ENCODE peak calls at places on chromosomes 3 and 15, in eight cellular contexts. One of them, this sample, is unnamed.

GRCh38 chr15:80456517-80457497 is 52.6 kb downstream of the ARNT2 start:
- DNase-seq in GM04503: no peak
- DNase-seq in H54: no peak
- DNase-seq in head of caudate nucleus: no peak
- DNase-seq in stimulated activated naive CD4-positive, alpha-beta T cell: no peak
- DNase-seq in stimulated activated CD8-positive, alpha-beta memory T cell treated with anti-CD3 and anti-CD28 coated beads, Interleukin-15, amount 100 ng/mL, for 1 hour: no peak
- DNase-seq in activated naive CD8-positive, alpha-beta T cell treated with anti-CD3 and anti-CD28 coated beads, Interleukin-2, amount 10 ng/mL, durations not matched to agents 7 days and 5 days: no peak
- DNase-seq in HTR-8/SVneo: no peak
- DNase-seq in this sample: no peak

GRCh38 chr3:10380906-10381795 is 60.2 kb upstream of the SEC13 start:
- DNase-seq in HTR-8/SVneo: no peak
- DNase-seq in activated naive CD8-positive, alpha-beta T cell treated with anti-CD3 and anti-CD28 coated beads, Interleukin-2, amount 10 ng/mL, durations not matched to agents 7 days and 5 days: no peak
- DNase-seq in head of caudate nucleus: no peak
- DNase-seq in GM04503: peak
- DNase-seq in stimulated activated naive CD4-positive, alpha-beta T cell: no peak
- DNase-seq in H54: no peak
- DNase-seq in stimulated activated CD8-positive, alpha-beta memory T cell treated with anti-CD3 and anti-CD28 coated beads, Interleukin-15, amount 100 ng/mL, for 1 hour: no peak
- DNase-seq in this sample: no peak

GRCh38 chr3:18234717-18235335 is 190.3 kb downstream of the SATB1 start:
- DNase-seq in GM04503: no peak
- DNase-seq in stimulated activated naive CD4-positive, alpha-beta T cell: no peak
- DNase-seq in H54: no peak
- DNase-seq in stimulated activated CD8-positive, alpha-beta memory T cell treated with anti-CD3 and anti-CD28 coated beads, Interleukin-15, amount 100 ng/mL, for 1 hour: no peak
- DNase-seq in HTR-8/SVneo: no peak
- DNase-seq in head of caudate nucleus: no peak
- DNase-seq in activated naive CD8-positive, alpha-beta T cell treated with anti-CD3 and anti-CD28 coated beads, Interleukin-2, amount 10 ng/mL, durations not matched to agents 7 days and 5 days: no peak
- DNase-seq in this sample: no peak

GRCh38 chr15:37480482-37480881 is 380.1 kb upstream of the MEIS2 start:
- DNase-seq in stimulated activated naive CD4-positive, alpha-beta T cell: no peak
- DNase-seq in HTR-8/SVneo: no peak
- DNase-seq in stimulated activated CD8-positive, alpha-beta memory T cell treated with anti-CD3 and anti-CD28 coated beads, Interleukin-15, amount 100 ng/mL, for 1 hour: no peak
- DNase-seq in GM04503: no peak
- DNase-seq in head of caudate nucleus: no peak
- DNase-seq in activated naive CD8-positive, alpha-beta T cell treated with anti-CD3 and anti-CD28 coated beads, Interleukin-2, amount 10 ng/mL, durations not matched to agents 7 days and 5 days: no peak
- DNase-seq in H54: no peak
- DNase-seq in this sample: no peak

GRCh38 chr3:149061776-149062175 is 24.6 kb downstream of the HLTF start:
- DNase-seq in H54: no peak
- DNase-seq in stimulated activated CD8-positive, alpha-beta memory T cell treated with anti-CD3 and anti-CD28 coated beads, Interleukin-15, amount 100 ng/mL, for 1 hour: no peak
- DNase-seq in GM04503: no peak
- DNase-seq in HTR-8/SVneo: no peak
- DNase-seq in activated naive CD8-positive, alpha-beta T cell treated with anti-CD3 and anti-CD28 coated beads, Interleukin-2, amount 10 ng/mL, durations not matched to agents 7 days and 5 days: no peak
- DNase-seq in head of caudate nucleus: no peak
- DNase-seq in stimulated activated naive CD4-positive, alpha-beta T cell: no peak
- DNase-seq in this sample: no peak

GRCh38 chr15:77525907-77526581 is 105.4 kb downstream of the HMG20A start:
- DNase-seq in stimulated activated naive CD4-positive, alpha-beta T cell: no peak
- DNase-seq in GM04503: no peak
- DNase-seq in activated naive CD8-positive, alpha-beta T cell treated with anti-CD3 and anti-CD28 coated beads, Interleukin-2, amount 10 ng/mL, durations not matched to agents 7 days and 5 days: peak
- DNase-seq in head of caudate nucleus: no peak
- DNase-seq in stimulated activated CD8-positive, alpha-beta memory T cell treated with anti-CD3 and anti-CD28 coated beads, Interleukin-15, amount 100 ng/mL, for 1 hour: no peak
- DNase-seq in HTR-8/SVneo: no peak
- DNase-seq in H54: no peak
- DNase-seq in this sample: no peak

GRCh38 chr3:114464548-114464947 is 170.7 kb downstream of the TIGIT start:
- DNase-seq in HTR-8/SVneo: no peak
- DNase-seq in GM04503: no peak
- DNase-seq in head of caudate nucleus: no peak
- DNase-seq in activated naive CD8-positive, alpha-beta T cell treated with anti-CD3 and anti-CD28 coated beads, Interleukin-2, amount 10 ng/mL, durations not matched to agents 7 days and 5 days: no peak
- DNase-seq in stimulated activated naive CD4-positive, alpha-beta T cell: no peak
- DNase-seq in stimulated activated CD8-positive, alpha-beta memory T cell treated with anti-CD3 and anti-CD28 coated beads, Interleukin-15, amount 100 ng/mL, for 1 hour: no peak
- DNase-seq in H54: no peak
- DNase-seq in this sample: no peak

GRCh38 chr3:141104151-141104741 is 53.1 kb downstream of the SPSB4 start:
- DNase-seq in head of caudate nucleus: no peak
- DNase-seq in stimulated activated naive CD4-positive, alpha-beta T cell: no peak
- DNase-seq in stimulated activated CD8-positive, alpha-beta memory T cell treated with anti-CD3 and anti-CD28 coated beads, Interleukin-15, amount 100 ng/mL, for 1 hour: no peak
- DNase-seq in HTR-8/SVneo: no peak
- DNase-seq in GM04503: no peak
- DNase-seq in activated naive CD8-positive, alpha-beta T cell treated with anti-CD3 and anti-CD28 coated beads, Interleukin-2, amount 10 ng/mL, durations not matched to agents 7 days and 5 days: no peak
- DNase-seq in H54: no peak
- DNase-seq in this sample: no peak

GRCh38 chr3:101229681-101230080 is 90.7 kb downstream of the IMPG2 start:
- DNase-seq in stimulated activated CD8-positive, alpha-beta memory T cell treated with anti-CD3 and anti-CD28 coated beads, Interleukin-15, amount 100 ng/mL, for 1 hour: no peak
- DNase-seq in stimulated activated naive CD4-positive, alpha-beta T cell: no peak
- DNase-seq in head of caudate nucleus: no peak
- DNase-seq in HTR-8/SVneo: peak
- DNase-seq in H54: no peak
- DNase-seq in GM04503: no peak
- DNase-seq in activated naive CD8-positive, alpha-beta T cell treated with anti-CD3 and anti-CD28 coated beads, Interleukin-2, amount 10 ng/mL, durations not matched to agents 7 days and 5 days: no peak
- DNase-seq in this sample: no peak

GRCh38 chr15:45095661-45096060 is 18.3 kb downstream of the DUOX2 start:
- DNase-seq in HTR-8/SVneo: no peak
- DNase-seq in GM04503: no peak
- DNase-seq in head of caudate nucleus: no peak
- DNase-seq in activated naive CD8-positive, alpha-beta T cell treated with anti-CD3 and anti-CD28 coated beads, Interleukin-2, amount 10 ng/mL, durations not matched to agents 7 days and 5 days: no peak
- DNase-seq in stimulated activated CD8-positive, alpha-beta memory T cell treated with anti-CD3 and anti-CD28 coated beads, Interleukin-15, amount 100 ng/mL, for 1 hour: no peak
- DNase-seq in stimulated activated naive CD4-positive, alpha-beta T cell: no peak
- DNase-seq in H54: no peak
- DNase-seq in this sample: no peak

GRCh38 chr15:68935400-68935937 is 5.1 kb downstream of the SPESP1 start:
- DNase-seq in stimulated activated CD8-positive, alpha-beta memory T cell treated with anti-CD3 and anti-CD28 coated beads, Interleukin-15, amount 100 ng/mL, for 1 hour: no peak
- DNase-seq in GM04503: no peak
- DNase-seq in activated naive CD8-positive, alpha-beta T cell treated with anti-CD3 and anti-CD28 coated beads, Interleukin-2, amount 10 ng/mL, durations not matched to agents 7 days and 5 days: no peak
- DNase-seq in HTR-8/SVneo: no peak
- DNase-seq in H54: no peak
- DNase-seq in stimulated activated naive CD4-positive, alpha-beta T cell: no peak
- DNase-seq in head of caudate nucleus: no peak
- DNase-seq in this sample: no peak

GRCh38 chr3:50345586-50345985 is at the start of gene ZMYND10:
- DNase-seq in stimulated activated CD8-positive, alpha-beta memory T cell treated with anti-CD3 and anti-CD28 coated beads, Interleukin-15, amount 100 ng/mL, for 1 hour: no peak
- DNase-seq in GM04503: no peak
- DNase-seq in stimulated activated naive CD4-positive, alpha-beta T cell: peak
- DNase-seq in head of caudate nucleus: peak
- DNase-seq in activated naive CD8-positive, alpha-beta T cell treated with anti-CD3 and anti-CD28 coated beads, Interleukin-2, amount 10 ng/mL, durations not matched to agents 7 days and 5 days: peak
- DNase-seq in HTR-8/SVneo: no peak
- DNase-seq in H54: no peak
- DNase-seq in this sample: no peak

GRCh38 chr15:62940755-62941361 is 101.7 kb upstream of the TPM1 start:
- DNase-seq in activated naive CD8-positive, alpha-beta T cell treated with anti-CD3 and anti-CD28 coated beads, Interleukin-2, amount 10 ng/mL, durations not matched to agents 7 days and 5 days: no peak
- DNase-seq in GM04503: peak
- DNase-seq in head of caudate nucleus: peak
- DNase-seq in HTR-8/SVneo: peak
- DNase-seq in stimulated activated naive CD4-positive, alpha-beta T cell: no peak
- DNase-seq in stimulated activated CD8-positive, alpha-beta memory T cell treated with anti-CD3 and anti-CD28 coated beads, Interleukin-15, amount 100 ng/mL, for 1 hour: no peak
- DNase-seq in H54: peak
- DNase-seq in this sample: peak

GRCh38 chr3:8152826-8153418 is 348.7 kb upstream of the LMCD1 start:
- DNase-seq in activated naive CD8-positive, alpha-beta T cell treated with anti-CD3 and anti-CD28 coated beads, Interleukin-2, amount 10 ng/mL, durations not matched to agents 7 days and 5 days: no peak
- DNase-seq in HTR-8/SVneo: no peak
- DNase-seq in stimulated activated CD8-positive, alpha-beta memory T cell treated with anti-CD3 and anti-CD28 coated beads, Interleukin-15, amount 100 ng/mL, for 1 hour: no peak
- DNase-seq in stimulated activated naive CD4-positive, alpha-beta T cell: no peak
- DNase-seq in GM04503: no peak
- DNase-seq in H54: no peak
- DNase-seq in head of caudate nucleus: no peak
- DNase-seq in this sample: no peak

GRCh38 chr15:57444877-57445513 is 68.7 kb downstream of the CGNL1 start:
- DNase-seq in HTR-8/SVneo: no peak
- DNase-seq in stimulated activated naive CD4-positive, alpha-beta T cell: no peak
- DNase-seq in stimulated activated CD8-positive, alpha-beta memory T cell treated with anti-CD3 and anti-CD28 coated beads, Interleukin-15, amount 100 ng/mL, for 1 hour: no peak
- DNase-seq in H54: no peak
- DNase-seq in head of caudate nucleus: no peak
- DNase-seq in GM04503: peak
- DNase-seq in activated naive CD8-positive, alpha-beta T cell treated with anti-CD3 and anti-CD28 coated beads, Interleukin-2, amount 10 ng/mL, durations not matched to agents 7 days and 5 days: no peak
- DNase-seq in this sample: no peak

GRCh38 chr3:16399473-16399872 is 114.0 kb downstream of the RFTN1 start:
- DNase-seq in stimulated activated naive CD4-positive, alpha-beta T cell: no peak
- DNase-seq in activated naive CD8-positive, alpha-beta T cell treated with anti-CD3 and anti-CD28 coated beads, Interleukin-2, amount 10 ng/mL, durations not matched to agents 7 days and 5 days: no peak
- DNase-seq in HTR-8/SVneo: peak
- DNase-seq in stimulated activated CD8-positive, alpha-beta memory T cell treated with anti-CD3 and anti-CD28 coated beads, Interleukin-15, amount 100 ng/mL, for 1 hour: no peak
- DNase-seq in H54: peak
- DNase-seq in GM04503: peak
- DNase-seq in head of caudate nucleus: no peak
- DNase-seq in this sample: peak

GRCh38 chr3:141241248-141242034 is 9.8 kb downstream of the PXYLP1 start:
- DNase-seq in stimulated activated naive CD4-positive, alpha-beta T cell: no peak
- DNase-seq in stimulated activated CD8-positive, alpha-beta memory T cell treated with anti-CD3 and anti-CD28 coated beads, Interleukin-15, amount 100 ng/mL, for 1 hour: no peak
- DNase-seq in activated naive CD8-positive, alpha-beta T cell treated with anti-CD3 and anti-CD28 coated beads, Interleukin-2, amount 10 ng/mL, durations not matched to agents 7 days and 5 days: no peak
- DNase-seq in head of caudate nucleus: no peak
- DNase-seq in H54: no peak
- DNase-seq in HTR-8/SVneo: no peak
- DNase-seq in GM04503: no peak
- DNase-seq in this sample: no peak

GRCh38 chr15:57510647-57511046 is 81.1 kb upstream of the MYZAP start:
- DNase-seq in activated naive CD8-positive, alpha-beta T cell treated with anti-CD3 and anti-CD28 coated beads, Interleukin-2, amount 10 ng/mL, durations not matched to agents 7 days and 5 days: no peak
- DNase-seq in stimulated activated naive CD4-positive, alpha-beta T cell: no peak
- DNase-seq in stimulated activated CD8-positive, alpha-beta memory T cell treated with anti-CD3 and anti-CD28 coated beads, Interleukin-15, amount 100 ng/mL, for 1 hour: no peak
- DNase-seq in GM04503: no peak
- DNase-seq in H54: no peak
- DNase-seq in HTR-8/SVneo: no peak
- DNase-seq in head of caudate nucleus: no peak
- DNase-seq in this sample: no peak

GRCh38 chr3:181363231-181363630 is 348.5 kb upstream of the SOX2 start:
- DNase-seq in GM04503: no peak
- DNase-seq in head of caudate nucleus: no peak
- DNase-seq in stimulated activated CD8-positive, alpha-beta memory T cell treated with anti-CD3 and anti-CD28 coated beads, Interleukin-15, amount 100 ng/mL, for 1 hour: no peak
- DNase-seq in HTR-8/SVneo: no peak
- DNase-seq in stimulated activated naive CD4-positive, alpha-beta T cell: no peak
- DNase-seq in activated naive CD8-positive, alpha-beta T cell treated with anti-CD3 and anti-CD28 coated beads, Interleukin-2, amount 10 ng/mL, durations not matched to agents 7 days and 5 days: no peak
- DNase-seq in H54: no peak
- DNase-seq in this sample: no peak

GRCh38 chr3:52292247-52293065 is 4.8 kb downstream of the GLYCTK start:
- DNase-seq in GM04503: no peak
- DNase-seq in activated naive CD8-positive, alpha-beta T cell treated with anti-CD3 and anti-CD28 coated beads, Interleukin-2, amount 10 ng/mL, durations not matched to agents 7 days and 5 days: no peak
- DNase-seq in stimulated activated naive CD4-positive, alpha-beta T cell: no peak
- DNase-seq in HTR-8/SVneo: no peak
- DNase-seq in head of caudate nucleus: no peak
- DNase-seq in stimulated activated CD8-positive, alpha-beta memory T cell treated with anti-CD3 and anti-CD28 coated beads, Interleukin-15, amount 100 ng/mL, for 1 hour: no peak
- DNase-seq in H54: no peak
- DNase-seq in this sample: no peak